ENCODE peak calls at places on chromosomes 4 and X, in ten cellular contexts. Z, N, S, F, D, M, W, J, L and Y are unnamed samples.

GRCh38 chrX:112636288-112636687 is 43.5 kb downstream of the LHFPL1 start:
- DNase-seq in Z (no peak), N (no peak), S (no peak), F (no peak), D (no peak), M (no peak), W (no peak), J (no peak), L (no peak), Y (no peak)

GRCh38 chrX:13346646-13347045 is 26.8 kb upstream of the ATXN3L start:
- DNase-seq in Z (no peak), N (no peak), S (no peak), F (no peak), D (no peak), M (no peak), W (no peak), J (no peak), L (no peak), Y (no peak)

GRCh38 chr4:41873380-41874295 is 61.6 kb upstream of the TMEM33 start:
- DNase-seq in Z (no peak), N (no peak), S (peak), F (no peak), D (peak), M (no peak), W (no peak), J (no peak), L (no peak), Y (no peak)

GRCh38 chrX:37998586-37999267 is 7.6 kb upstream of the SYTL5 start:
- DNase-seq in Z (no peak), N (no peak), S (no peak), F (no peak), D (no peak), M (no peak), W (no peak), J (no peak), L (no peak), Y (no peak)

GRCh38 chrX:13376857-13377441 is 57.1 kb upstream of the ATXN3L start:
- DNase-seq in Z (peak), N (no peak), S (no peak), F (no peak), D (no peak), M (no peak), W (no peak), J (peak), L (no peak), Y (peak)

GRCh38 chr4:184899261-184900134 is 73.7 kb upstream of the ACSL1 start:
- DNase-seq in Z (peak), N (peak), S (peak), F (no peak), D (no peak), M (no peak), W (no peak), J (no peak), L (peak), Y (peak)

GRCh38 chr4:112908511-112908910 is 140.9 kb upstream of the ANK2 start:
- DNase-seq in Z (no peak), N (no peak), S (no peak), F (no peak), D (no peak), M (no peak), W (no peak), J (no peak), L (no peak), Y (no peak)

GRCh38 chr4:67520141-67520540 is 25.2 kb downstream of the CENPC start:
- DNase-seq in Z (no peak), N (no peak), S (no peak), F (no peak), D (no peak), M (no peak), W (no peak), J (no peak), L (no peak), Y (no peak)

GRCh38 chr4:77040265-77040664 is 35.5 kb downstream of the CCNI start:
- DNase-seq in Z (no peak), N (no peak), S (no peak), F (no peak), D (no peak), M (no peak), W (no peak), J (no peak), L (no peak), Y (no peak)

GRCh38 chrX:154123241-154124219 is 20.5 kb upstream of the OPN1LW start:
- DNase-seq in Z (peak), N (peak), S (peak), F (no peak), D (peak), M (no peak), W (no peak), J (peak), L (no peak), Y (no peak)

GRCh38 chr4:8920969-8921368 is 49.3 kb upstream of the HMX1 start:
- DNase-seq in Z (no peak), N (no peak), S (peak), F (no peak), D (peak), M (no peak), W (no peak), J (no peak), L (no peak), Y (peak)

GRCh38 chr4:8910822-8911310 is 39.2 kb upstream of the HMX1 start:
- DNase-seq in Z (no peak), N (no peak), S (no peak), F (no peak), D (no peak), M (no peak), W (no peak), J (no peak), L (peak), Y (peak)

DNA sequence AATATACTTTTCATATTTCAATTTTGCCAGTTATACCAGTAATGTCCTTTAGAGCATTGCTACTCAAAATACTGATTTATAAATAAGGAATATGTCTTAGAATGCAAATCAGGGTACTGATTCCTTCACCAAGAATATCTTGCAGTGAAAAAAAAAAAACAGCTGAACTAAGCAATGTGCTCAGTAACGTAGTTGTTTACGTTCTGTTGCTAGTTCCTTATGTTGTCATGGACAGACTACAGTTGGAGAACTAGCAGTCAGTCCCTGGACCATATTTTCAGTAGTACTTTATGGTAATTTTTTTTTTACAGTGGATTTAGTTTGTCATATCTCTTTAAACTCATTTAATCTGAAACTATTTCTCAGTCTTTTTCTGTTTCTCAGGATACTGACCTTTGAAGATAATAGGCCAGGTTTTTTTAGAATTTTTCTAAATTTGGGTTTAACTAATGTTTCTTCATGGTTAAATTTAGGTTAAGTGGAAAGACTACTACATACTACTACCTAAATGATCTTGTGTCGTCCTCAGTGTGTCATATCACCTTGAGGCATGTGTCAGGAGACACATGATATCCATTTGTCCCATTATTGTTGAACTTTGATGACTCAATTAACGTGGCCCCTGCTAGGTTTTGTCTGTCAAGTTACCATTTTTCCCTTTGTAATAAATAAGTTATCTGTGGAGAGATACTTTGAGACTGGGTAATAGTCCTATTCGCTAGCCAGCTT is 21.0 kb downstream of the SMARCAD1 start:
- DNase-seq in Z (no peak), N (no peak), S (no peak), F (no peak), D (no peak), M (no peak), W (no peak), J (no peak), L (no peak), Y (no peak)
- TF ChIP-seq POLR2A in Z (no peak), N (no peak), S (no peak), F (no peak), D (no peak), M (no peak), W (no peak), J (no peak), L (no peak), Y (no peak)

DNA sequence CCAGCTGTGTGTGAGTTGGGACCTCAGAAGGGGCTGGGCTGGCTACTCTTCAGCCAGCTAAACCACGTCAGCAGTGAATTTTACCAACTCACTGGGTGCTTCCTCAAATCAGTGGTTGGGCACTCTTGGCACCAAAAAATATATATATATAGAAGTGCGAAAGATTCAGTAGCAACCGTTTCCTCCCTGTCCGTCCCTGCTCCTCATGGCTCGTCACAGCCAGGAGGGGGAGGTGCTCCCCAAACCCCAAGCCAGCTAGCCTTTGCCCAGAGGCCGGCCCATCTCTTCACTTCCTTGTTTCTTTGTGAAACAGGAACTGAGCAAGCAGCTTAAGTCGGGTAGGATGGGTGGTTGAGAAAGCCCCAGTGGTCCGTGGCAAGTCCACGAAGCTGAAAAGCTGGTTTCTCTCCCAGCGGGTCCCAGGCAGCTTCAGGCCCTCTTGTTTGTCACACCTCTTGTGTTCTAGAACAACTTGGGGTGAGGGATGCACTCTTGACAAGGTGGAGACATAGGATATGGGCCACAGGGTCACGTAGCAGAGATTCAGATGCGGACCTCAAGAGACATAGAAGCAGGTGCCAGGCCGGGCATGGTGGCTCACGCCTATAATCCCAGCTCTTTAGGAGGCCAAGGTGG is 6.8 kb upstream of the SASH3 start:
- DNase-seq in Z (peak), N (peak), S (peak), F (no peak), D (peak), M (peak), W (no peak), J (peak), L (peak), Y (peak)
- TF ChIP-seq POLR2A in Z (no peak), N (no peak), S (no peak), F (no peak), D (no peak), M (no peak), W (no peak), J (no peak), L (no peak), Y (no peak)

GRCh38 chr4:48212165-48212564 is 57.5 kb downstream of the TEC start:
- DNase-seq in Z (no peak), N (no peak), S (no peak), F (no peak), D (no peak), M (no peak), W (no peak), J (peak), L (no peak), Y (no peak)
- TF ChIP-seq POLR2A in Z (no peak), N (no peak), S (no peak), F (no peak), D (no peak), M (no peak), W (no peak), J (no peak), L (no peak), Y (no peak)

GRCh38 chr4:27716693-27717505 is 856.3 kb downstream of the STIM2 start:
- DNase-seq in Z (no peak), N (no peak), S (no peak), F (no peak), D (no peak), M (no peak), W (no peak), J (no peak), L (no peak), Y (no peak)

GRCh38 chr4:27721193-27721592 is 860.6 kb downstream of the STIM2 start:
- DNase-seq in Z (no peak), N (no peak), S (no peak), F (no peak), D (no peak), M (no peak), W (no peak), J (no peak), L (no peak), Y (no peak)

GRCh38 chr4:27720010-27720766 is 859.5 kb downstream of the STIM2 start:
- DNase-seq in Z (no peak), N (no peak), S (no peak), F (no peak), D (no peak), M (no peak), W (no peak), J (no peak), L (no peak), Y (no peak)
- TF ChIP-seq POLR2A in Z (no peak), N (no peak), S (no peak), F (no peak), D (no peak), M (no peak), W (no peak), J (no peak), L (no peak), Y (no peak)

GRCh38 chr4:104677122-104677521 is 182.4 kb upstream of the CXXC4 start:
- DNase-seq in Z (no peak), N (peak), S (peak), F (no peak), D (no peak), M (no peak), W (no peak), J (no peak), L (no peak), Y (no peak)
- TF ChIP-seq POLR2A in Z (no peak), N (no peak), S (no peak), F (no peak), D (no peak), M (no peak), W (no peak), J (no peak), L (no peak), Y (no peak)

DNA sequence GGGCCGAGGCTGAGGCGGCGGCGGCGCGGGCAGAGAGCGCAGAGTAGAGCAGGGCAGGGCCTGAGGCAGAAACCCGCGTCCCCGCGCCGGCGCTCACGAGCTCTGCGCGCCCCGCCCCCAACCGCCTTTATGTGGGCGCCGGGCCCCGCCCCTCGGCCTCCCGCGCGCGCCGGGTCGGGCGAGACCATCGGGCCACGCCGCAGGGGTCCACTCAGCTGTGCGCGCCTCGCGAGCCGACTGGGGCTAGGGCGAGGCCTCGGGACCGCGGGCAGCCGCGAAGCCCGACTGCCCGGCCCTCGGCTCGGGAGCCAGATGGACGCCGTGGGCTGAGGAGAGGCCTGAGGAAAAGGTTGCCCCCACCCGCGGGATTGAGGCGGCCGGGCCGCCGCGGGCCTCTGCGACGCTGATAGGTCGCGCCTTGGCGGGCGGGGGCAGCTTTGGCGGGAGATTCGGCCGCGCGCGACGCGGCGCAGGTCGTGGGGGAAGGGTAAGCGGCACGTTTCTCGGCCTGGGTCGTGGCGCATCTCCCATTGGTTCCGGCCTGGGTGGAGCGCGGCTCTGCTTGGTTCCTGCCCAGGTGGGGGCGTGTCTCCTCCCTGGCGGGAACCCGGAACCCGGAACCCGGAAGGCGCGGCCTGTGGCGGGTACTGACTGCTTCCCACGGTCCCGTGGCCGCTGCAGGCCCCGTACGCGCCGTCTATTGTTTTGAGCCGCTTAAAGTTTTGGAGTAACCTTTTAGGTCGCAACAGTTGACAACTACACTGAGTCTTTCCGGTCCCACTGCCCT is at the start of gene SLBP:
- DNase-seq in Z (peak), N (peak), S (peak), F (peak), D (peak), M (peak), W (peak), J (peak), L (peak), Y (peak)
- TF ChIP-seq POLR2A in Z (peak), N (peak), S (peak), F (peak), D (peak), M (no peak), W (peak), J (peak), L (peak), Y (peak)

GRCh38 chrX:10620121-10620699 is at the start of gene MID1:
- DNase-seq in Z (peak), N (peak), S (peak), F (peak), D (peak), M (peak), W (peak), J (no peak), L (peak), Y (peak)
- TF ChIP-seq POLR2A in Z (peak), N (peak), S (no peak), F (peak), D (no peak), M (peak), W (peak), J (no peak), L (peak), Y (no peak)